ENCODE peak calls at places on chromosomes 6 and 20, in four cellular contexts. Y, R, K and D are unnamed samples.

GRCh38 chr20:22579119-22579427 is 5.3 kb downstream of the FOXA2 start:
- DNase-seq in Y (no peak), R (no peak), K (no peak), D (no peak)

GRCh38 chr6:138230759-138231398 is 12.6 kb upstream of the PBOV1 start:
- DNase-seq in Y (no peak), R (no peak), K (no peak), D (no peak)

GRCh38 chr6:15551798-15552197 is 111.0 kb downstream of the DTNBP1 start:
- DNase-seq in Y (peak), R (no peak), K (no peak), D (no peak)

GRCh38 chr6:137277971-137278602 is 58.9 kb upstream of the IFNGR1 start:
- DNase-seq in Y (peak), R (peak), K (peak), D (no peak)

GRCh38 chr6:114998492-114998891 is 655.7 kb upstream of the HS3ST5 start:
- DNase-seq in Y (no peak), R (no peak), K (no peak), D (no peak)

GRCh38 chr6:144264270-144265060 is 20.7 kb upstream of the UTRN start:
- DNase-seq in Y (peak), R (peak), K (peak), D (no peak)

GRCh38 chr20:32052090-32052791 is at the start of gene HCK:
- DNase-seq in Y (no peak), R (no peak), K (no peak), D (no peak)

GRCh38 chr6:105484238-105485161 is 81.6 kb upstream of the PREP start:
- DNase-seq in Y (peak), R (peak), K (peak), D (no peak)

GRCh38 chr20:11387189-11387754 is 530.4 kb upstream of the BTBD3 start:
- DNase-seq in Y (peak), R (no peak), K (peak), D (no peak)

GRCh38 chr6:149938571-149939462 is 3.0 kb upstream of the ULBP2 start:
- DNase-seq in Y (peak), R (no peak), K (no peak), D (no peak)

GRCh38 chr6:157272372-157272771 is 50.9 kb downstream of the TMEM242 start:
- DNase-seq in Y (no peak), R (no peak), K (no peak), D (no peak)

GRCh38 chr6:161168281-161168891 is 105.5 kb downstream of the AGPAT4 start:
- DNase-seq in Y (peak), R (peak), K (peak), D (no peak)

GRCh38 chr6:31978831-31979230 is 3.0 kb upstream of the C4A start:
- DNase-seq in Y (no peak), R (no peak), K (no peak), D (no peak)

GRCh38 chr20:11204926-11205768 is 531.3 kb upstream of the JAG1 start:
- DNase-seq in Y (peak), R (peak), K (peak), D (no peak)

GRCh38 chr6:107813555-107814194 is 10.4 kb downstream of the SCML4 start:
- DNase-seq in Y (no peak), R (no peak), K (no peak), D (no peak)

GRCh38 chr6:130406935-130407532 is 41.2 kb downstream of the TMEM200A start:
- DNase-seq in Y (no peak), R (no peak), K (no peak), D (no peak)

GRCh38 chr6:50711686-50712085 is 1.6 kb upstream of the TFAP2D start:
- DNase-seq in Y (no peak), R (no peak), K (no peak), D (no peak)

GRCh38 chr6:26216886-26217713 is 129.9 kb downstream of the HFE start:
- DNase-seq in Y (peak), R (peak), K (peak), D (no peak)

GRCh38 chr6:23330632-23331031 is 761.3 kb downstream of the HDGFL1 start:
- DNase-seq in Y (no peak), R (no peak), K (no peak), D (no peak)

GRCh38 chr6:40276176-40276575 is 311.0 kb downstream of the LRFN2 start:
- DNase-seq in Y (no peak), R (no peak), K (no peak), D (no peak)

GRCh38 chr6:157107915-157108651 is 215.2 kb downstream of the TMEM242 start:
- DNase-seq in Y (peak), R (peak), K (peak), D (peak)

GRCh38 chr20:47276251-47276650 is 80.2 kb downstream of the ZMYND8 start:
- DNase-seq in Y (no peak), R (no peak), K (no peak), D (no peak)

GRCh38 chr6:119340766-119341487 is 8.6 kb downstream of the MAN1A1 start:
- DNase-seq in Y (peak), R (no peak), K (no peak), D (no peak)

GRCh38 chr6:71287038-71287437 is 1.6 kb upstream of the OGFRL1 start:
- DNase-seq in Y (peak), R (no peak), K (no peak), D (no peak)